ENCODE peak calls at places on chromosomes 6 and 20, in eight cellular contexts. C is LoVo; E is CD14-positive monocyte; B is NCI-H510A treated with DMSO at 0.1 percent for 48 hours; Y is stimulated activated CD8-positive, alpha-beta memory T cell treated with anti-CD3 and anti-CD28 coated beads, Interleukin-4, amount 100 ng/mL, for 1 hour; K is NCI-H146; H is lung microvascular endothelial cell; U is HS-27A. N is an unnamed sample.

GRCh38 chr6:99002826-99003225 is 55.1 kb upstream of the FBXL4 start:
- DNase-seq in C (no peak), E (no peak), B (no peak), Y (no peak), K (no peak), H (peak; percentile 60), U (no peak), N (no peak)

GRCh38 chr6:115908906-115909559 is 151.7 kb downstream of the FRK start:
- DNase-seq in C (no peak), E (no peak), B (no peak), Y (no peak), K (peak; percentile 9), H (no peak), U (no peak), N (no peak)

GRCh38 chr20:55761787-55762186 is 243.5 kb downstream of the CBLN4 start:
- DNase-seq in C (no peak), E (no peak), B (no peak), Y (no peak), K (no peak), H (no peak), U (no peak), N (no peak)

GRCh38 chr20:37994512-37994911 is 38.7 kb downstream of the TTI1 start:
- DNase-seq in C (no peak), E (no peak), B (peak; percentile 48), Y (no peak), K (no peak), H (peak; percentile 80), U (no peak), N (no peak)

GRCh38 chr20:34931771-34932170 is 23.8 kb downstream of the GSS start:
- DNase-seq in C (no peak), E (no peak), B (no peak), Y (no peak), K (no peak), H (no peak), U (no peak), N (no peak)

GRCh38 chr20:57902478-57902877 is 192.7 kb upstream of the PMEPA1 start:
- DNase-seq in C (peak; percentile 12), E (no peak), B (no peak), Y (no peak), K (no peak), H (no peak), U (no peak), N (no peak)

GRCh38 chr6:36851149-36851614 is 11.9 kb upstream of the CPNE5 start:
- DNase-seq in C (peak; percentile 55), E (no peak), B (peak; percentile 72), Y (no peak), K (peak; percentile 45), H (peak; percentile 79), U (no peak), N (peak; percentile 47)

GRCh38 chr20:41135888-41136243 is 1.5 kb upstream of the PLCG1 start:
- DNase-seq in C (no peak), E (no peak), B (no peak), Y (no peak), K (no peak), H (no peak), U (no peak), N (no peak)

GRCh38 chr6:54856137-54856536 is 9.6 kb downstream of the FAM83B start:
- DNase-seq in C (no peak), E (no peak), B (peak; percentile 49), Y (no peak), K (no peak), H (no peak), U (no peak), N (no peak)

GRCh38 chr20:58907481-58908137 is 55.1 kb downstream of the GNAS start:
- DNase-seq in C (peak; percentile 13), E (peak; percentile 92), B (peak; percentile 28), Y (peak; percentile 19), K (peak; percentile 21), H (peak; percentile 98), U (peak; percentile 81), N (peak; percentile 55)

GRCh38 chr6:112639436-112639835 is 292.3 kb downstream of the RFPL4B start:
- DNase-seq in C (no peak), E (no peak), B (no peak), Y (no peak), K (no peak), H (peak; percentile 23), U (peak; percentile 65), N (no peak)

N was measured in frontal cortex.